ENCODE peak calls at places on chromosomes 3 and 15, in seven cellular contexts. A is fibroblast of pulmonary artery; Q is naive thymus-derived CD8-positive, alpha-beta T cell; F is spleen; I is NCI-H1417; N is activated effector memory CD4-positive, alpha-beta T cell treated with anti-CD3 and anti-CD28 coated beads, Interleukin-2, amount 50 U/mL, for 16 hours; J is NT2/D1. V is an unnamed sample.

GRCh38 chr15:89199734-89200133 is 21.6 kb downstream of the RLBP1 start:
- DNase-seq in A (no peak), Q (no peak), F (no peak), I (no peak), N (no peak), J (peak; percentile 67), V (no peak)

GRCh38 chr3:147405552-147406254 is 640 bp downstream of the ZIC4 start:
- DNase-seq in A (no peak), Q (no peak), F (no peak), I (no peak), N (no peak), J (no peak), V (no peak)

GRCh38 chr3:102796856-102797255 is 362.0 kb downstream of the ZPLD1 start:
- DNase-seq in A (no peak), Q (no peak), F (no peak), I (no peak), N (no peak), J (no peak), V (no peak)

GRCh38 chr3:113088616-113089015 is 97.8 kb downstream of the GTPBP8 start:
- DNase-seq in A (no peak), Q (no peak), F (no peak), I (peak; percentile 50), N (no peak), J (no peak), V (no peak)

GRCh38 chr15:68183886-68184285 is 21.2 kb downstream of the CALML4 start:
- DNase-seq in A (peak; percentile 77), Q (no peak), F (no peak), I (no peak), N (no peak), J (no peak), V (no peak)

GRCh38 chr3:124451655-124452317 is 278.5 kb upstream of the UMPS start:
- DNase-seq in A (no peak), Q (no peak), F (no peak), I (no peak), N (no peak), J (no peak), V (no peak)

GRCh38 chr15:26974120-26974780 is 3.3 kb downstream of the GABRG3 start:
- DNase-seq in A (peak; percentile 21), Q (no peak), F (no peak), I (peak; percentile 25), N (no peak), J (no peak), V (peak; percentile 6)

GRCh38 chr3:69166446-69166845 is 44.1 kb upstream of the LMOD3 start:
- DNase-seq in A (no peak), Q (no peak), F (no peak), I (no peak), N (no peak), J (no peak), V (no peak)

GRCh38 chr3:17115186-17115585 is 230.4 kb downstream of the PLCL2 start:
- DNase-seq in A (peak; percentile 48), Q (no peak), F (no peak), I (no peak), N (no peak), J (no peak), V (no peak)

GRCh38 chr3:179182892-179183291 is 34.7 kb downstream of the PIK3CA start:
- DNase-seq in A (peak; percentile 30), Q (no peak), F (no peak), I (no peak), N (no peak), J (no peak), V (no peak)

GRCh38 chr3:64011685-64012084 is 11.6 kb downstream of the PSMD6 start:
- DNase-seq in A (peak; percentile 72), Q (no peak), F (no peak), I (no peak), N (no peak), J (no peak), V (no peak)

GRCh38 chr3:138434875-138435772 is 708 bp downstream of the ESYT3 start:
- DNase-seq in A (peak; percentile 14), Q (no peak), F (no peak), I (no peak), N (peak; percentile 59), J (no peak), V (no peak)

GRCh38 chr15:92012368-92012629 is 158.8 kb downstream of the SLCO3A1 start:
- DNase-seq in A (no peak), Q (no peak), F (no peak), I (no peak), N (no peak), J (no peak), V (no peak)

GRCh38 chr3:128922804-128923459 is 43.5 kb downstream of the ACAD9 start:
- DNase-seq in A (no peak), Q (peak; percentile 65), F (no peak), I (no peak), N (peak; percentile 79), J (no peak), V (no peak)

GRCh38 chr15:36914466-36914865 is 185.9 kb downstream of the MEIS2 start:
- DNase-seq in A (peak; percentile 60), Q (no peak), F (no peak), I (no peak), N (no peak), J (no peak), V (no peak)

GRCh38 chr15:64851503-64851840 is 9.8 kb downstream of the PLEKHO2 start:
- DNase-seq in A (peak; percentile 91), Q (no peak), F (no peak), I (no peak), N (no peak), J (no peak), V (no peak)

GRCh38 chr3:2714856-2715255 is 395.3 kb downstream of the IL5RA start:
- DNase-seq in A (no peak), Q (no peak), F (no peak), I (no peak), N (no peak), J (no peak), V (no peak)

GRCh38 chr15:68208136-68208535 is 3.0 kb upstream of the CALML4 start:
- DNase-seq in A (no peak), Q (no peak), F (no peak), I (no peak), N (peak; percentile 48), J (no peak), V (no peak)

GRCh38 chr15:72306211-72306785 is 13.7 kb downstream of the CELF6 start:
- DNase-seq in A (peak; percentile 77), Q (peak; percentile 32), F (no peak), I (peak; percentile 44), N (peak; percentile 76), J (peak; percentile 16), V (no peak)

GRCh38 chr15:32818758-32819405 is 101.1 kb downstream of the GREM1 start:
- DNase-seq in A (peak; percentile 60), Q (no peak), F (no peak), I (peak; percentile 77), N (no peak), J (no peak), V (peak; percentile 19)

GRCh38 chr3:63824309-63824708 is 5.2 kb downstream of the C3orf49 start:
- DNase-seq in A (peak; percentile 20), Q (no peak), F (no peak), I (no peak), N (no peak), J (no peak), V (no peak)

GRCh38 chr15:68314563-68314962 is 37.0 kb downstream of the FEM1B start:
- DNase-seq in A (no peak), Q (no peak), F (peak; percentile 25), I (no peak), N (peak; percentile 14), J (no peak), V (no peak)

GRCh38 chr15:77171568-77171967 is 100.7 kb upstream of the TSPAN3 start:
- DNase-seq in A (no peak), Q (no peak), F (no peak), I (no peak), N (no peak), J (no peak), V (no peak)

GRCh38 chr15:70569139-70569717 is 194.1 kb downstream of the UACA start:
- DNase-seq in A (peak; percentile 74), Q (no peak), F (no peak), I (no peak), N (no peak), J (no peak), V (no peak)

GRCh38 chr3:126487151-126487771 is 11.6 kb upstream of the ZXDC start:
- DNase-seq in A (peak; percentile 12), Q (no peak), F (peak; percentile 84), I (no peak), N (no peak), J (peak; percentile 27), V (no peak)

GRCh38 chr3:100709840-100710235 is 544 bp downstream of the TFG start:
- DNase-seq in A (peak; percentile 40), Q (no peak), F (peak; percentile 90), I (no peak), N (peak; percentile 76), J (no peak), V (peak; percentile 22)

GRCh38 chr3:114411811-114412803 is 118.3 kb downstream of the TIGIT start:
- DNase-seq in A (peak; percentile 51), Q (no peak), F (no peak), I (no peak), N (no peak), J (no peak), V (no peak)

GRCh38 chr3:179268400-179269051 is 17.6 kb upstream of the KCNMB3 start:
- DNase-seq in A (no peak), Q (no peak), F (no peak), I (no peak), N (no peak), J (no peak), V (no peak)

GRCh38 chr15:78763796-78764241 is 47.4 kb downstream of the ADAMTS7 start:
- DNase-seq in A (no peak), Q (no peak), F (peak; percentile 79), I (no peak), N (no peak), J (no peak), V (no peak)

GRCh38 chr3:50708620-50709019 is 33.9 kb downstream of the DOCK3 start:
- DNase-seq in A (no peak), Q (peak; percentile 25), F (no peak), I (peak; percentile 51), N (no peak), J (no peak), V (no peak)

GRCh38 chr3:117045143-117045542 is 335.6 kb downstream of the TUSC7 start:
- DNase-seq in A (no peak), Q (no peak), F (no peak), I (peak; percentile 15), N (no peak), J (peak; percentile 46), V (no peak)

GRCh38 chr3:64387688-64388087 is 162.4 kb upstream of the PRICKLE2 start:
- DNase-seq in A (no peak), Q (no peak), F (no peak), I (no peak), N (no peak), J (no peak), V (no peak)

GRCh38 chr3:101809178-101810022 is 30.4 kb downstream of the NXPE3 start:
- DNase-seq in A (peak; percentile 71), Q (peak; percentile 67), F (no peak), I (no peak), N (no peak), J (peak; percentile 13), V (no peak)